ENCODE peak calls at places on chromosomes 2 and 18, in four cellular contexts. Z, W, H and E are unnamed samples.

GRCh38 chr2:25692737-25693445 is 19.5 kb upstream of the DTNB start:
- DNase-seq in Z (no peak), W (no peak), H (no peak), E (no peak)

GRCh38 chr2:219798430-219798829 is 171.0 kb downstream of the SLC4A3 start:
- DNase-seq in Z (no peak), W (no peak), H (no peak), E (no peak)

GRCh38 chr2:21033237-21034155 is 10.4 kb downstream of the APOB start:
- DNase-seq in Z (no peak), W (no peak), H (no peak), E (no peak)

GRCh38 chr2:229875549-229875948 is 46.3 kb downstream of the TRIP12 start:
- DNase-seq in Z (no peak), W (no peak), H (no peak), E (no peak)

GRCh38 chr2:53896864-53897263 is 37.1 kb upstream of the GPR75 start:
- DNase-seq in Z (no peak), W (no peak), H (no peak), E (no peak)

GRCh38 chr2:46580416-46580815 is 101.1 kb downstream of the TMEM247 start:
- DNase-seq in Z (no peak), W (no peak), H (no peak), E (no peak)

GRCh38 chr18:12361770-12362378 is 15.2 kb downstream of the AFG3L2 start:
- DNase-seq in Z (no peak), W (peak), H (no peak), E (no peak)

GRCh38 chr2:218000137-218000536 is 2.7 kb downstream of the TNS1 start:
- DNase-seq in Z (no peak), W (no peak), H (no peak), E (no peak)

GRCh38 chr2:5373200-5373599 is 319.0 kb upstream of the SOX11 start:
- DNase-seq in Z (peak), W (peak), H (no peak), E (no peak)

GRCh38 chr2:199471443-199472057 is 13.8 kb upstream of the SATB2 start:
- DNase-seq in Z (peak), W (peak), H (no peak), E (no peak)

GRCh38 chr2:37325625-37326071 is 1.0 kb upstream of the PRKD3 start:
- DNase-seq in Z (no peak), W (no peak), H (no peak), E (no peak)

GRCh38 chr2:180122874-180123273 is 115.8 kb upstream of the CWC22 start:
- DNase-seq in Z (no peak), W (no peak), H (no peak), E (no peak)

GRCh38 chr2:41705634-41706033 is 342.2 kb upstream of the PKDCC start:
- DNase-seq in Z (no peak), W (no peak), H (no peak), E (no peak)

DNA sequence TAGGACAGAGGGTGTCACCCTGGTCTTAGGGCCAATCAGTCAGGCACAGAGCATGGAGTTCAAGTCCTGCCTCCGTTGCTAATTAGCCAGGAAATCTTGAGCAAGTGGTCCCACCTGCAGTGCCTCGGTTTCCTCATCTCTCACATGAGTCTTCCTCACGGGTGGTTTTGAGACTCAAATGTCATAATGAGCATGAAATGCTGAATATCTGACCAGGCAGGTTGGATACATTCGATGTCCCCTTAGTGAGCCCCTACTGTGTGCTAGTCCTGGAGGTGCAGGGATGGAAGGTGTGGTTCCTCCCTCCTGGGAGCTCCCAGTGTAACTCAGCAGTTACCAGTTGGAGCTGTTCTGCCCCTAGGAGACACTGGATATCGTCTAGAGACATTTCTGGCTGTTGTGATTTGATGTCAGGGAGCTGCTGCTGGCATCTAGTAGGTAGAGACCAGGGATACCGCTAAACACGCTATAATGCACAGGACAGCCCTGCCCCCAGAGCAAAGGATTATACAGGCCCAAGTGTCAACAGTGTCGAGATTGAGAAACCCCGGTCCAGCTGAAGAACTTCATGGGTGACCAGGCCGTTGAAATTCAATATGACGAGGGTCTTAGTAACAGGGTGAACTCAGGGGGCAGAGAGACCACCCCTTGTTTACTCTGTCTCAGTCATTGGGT is 118.5 kb upstream of the TWIST2 start:
- DNase-seq in Z (no peak), W (no peak), H (no peak), E (no peak)
- H3K4me2 ChIP-seq in Z (no peak), W (no peak), H (no peak), E (no peak)

GRCh38 chr2:177972782-177973181 is 99.8 kb downstream of the PDE11A start:
- DNase-seq in Z (peak), W (peak), H (no peak), E (no peak)

GRCh38 chr2:177972123-177972522 is 100.5 kb downstream of the PDE11A start:
- DNase-seq in Z (no peak), W (no peak), H (no peak), E (no peak)

GRCh38 chr2:177964892-177965291 is 107.7 kb downstream of the PDE11A start:
- DNase-seq in Z (no peak), W (no peak), H (no peak), E (no peak)

DNA sequence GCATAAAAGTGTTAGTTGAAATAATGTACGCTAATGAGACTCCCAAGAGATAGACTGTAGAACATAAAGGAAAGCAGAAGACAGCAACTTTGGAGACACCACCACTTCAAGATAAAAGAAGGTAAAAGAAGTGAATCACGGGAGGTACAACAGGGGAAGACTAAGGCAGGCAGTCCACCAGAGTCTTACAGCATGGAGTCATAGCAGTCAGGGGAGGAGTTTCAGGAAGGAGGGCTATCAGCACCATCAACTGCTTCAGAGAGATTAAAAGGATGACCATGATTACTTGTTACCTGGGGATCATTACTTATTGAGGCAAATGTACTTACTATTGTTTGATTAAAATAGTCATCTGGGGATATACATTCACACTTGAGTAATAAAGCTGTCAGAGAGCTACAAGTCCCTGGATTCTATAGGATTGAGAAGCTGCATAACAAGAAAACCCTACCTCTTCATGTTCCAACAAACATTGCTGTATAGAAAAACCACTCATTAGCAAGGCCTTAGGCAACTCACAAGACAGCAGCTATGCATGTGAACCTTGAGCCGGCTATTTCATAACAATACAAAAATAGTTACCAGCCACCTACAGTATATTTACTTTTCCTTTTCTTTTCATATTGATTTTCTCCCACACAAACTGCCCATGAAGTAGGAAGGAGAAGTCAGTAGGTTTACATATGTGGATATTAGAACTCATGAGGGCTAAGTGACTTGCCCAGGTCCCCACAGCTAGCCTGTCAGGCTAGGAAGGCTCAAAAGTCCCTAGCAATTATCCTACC is 101.7 kb downstream of the PDE11A start:
- DNase-seq in Z (no peak), W (no peak), H (no peak), E (no peak)
- TF ChIP-seq EGR1 in Z (no peak), W (no peak), H (no peak), E (no peak)

GRCh38 chr2:161169335-161169734 is 9.1 kb downstream of the TANK start:
- DNase-seq in Z (no peak), W (no peak), H (no peak), E (no peak)
- H3K4me2 ChIP-seq in Z (no peak), W (no peak), H (no peak), E (no peak)

GRCh38 chr2:239371726-239372686 is 28.8 kb downstream of the HDAC4 start:
- DNase-seq in Z (peak), W (no peak), H (no peak), E (no peak)

GRCh38 chr2:239372835-239373234 is 28.0 kb downstream of the HDAC4 start:
- DNase-seq in Z (peak), W (no peak), H (no peak), E (no peak)

GRCh38 chr2:239370403-239370802 is 30.4 kb downstream of the HDAC4 start:
- DNase-seq in Z (no peak), W (no peak), H (no peak), E (no peak)

GRCh38 chr2:239369631-239370161 is 31.1 kb downstream of the HDAC4 start:
- DNase-seq in Z (no peak), W (no peak), H (peak), E (no peak)

GRCh38 chr2:239370876-239371725 is 29.7 kb downstream of the HDAC4 start:
- DNase-seq in Z (no peak), W (no peak), H (no peak), E (no peak)
- TF ChIP-seq EGR1 in Z (no peak), W (no peak), H (no peak), E (no peak)